ENCODE peak calls at places on chromosomes 1 and 21, in ten cellular contexts. O is GM06990, Q is left ventricle myocardium inferior, G is PC-9, D is lower leg skin, P is cardiac fibroblast, N is Peyer's patch, K is mammary epithelial cell, U is AG04450, I is heart right ventricle. E is an unnamed sample.

GRCh38 chr1:176102700-176103244 is 104.3 kb downstream of the COP1 start:
- DNase-seq in O (no peak), P (peak; percentile 49), K (peak; percentile 50), U (no peak), N (no peak), G (no peak), D (no peak), I (no peak), Q (no peak), E (no peak)

GRCh38 chr1:84257617-84258016 is 43.9 kb upstream of the SAMD13 start:
- DNase-seq in I (no peak), D (no peak), U (no peak), G (no peak), O (no peak), Q (no peak), N (no peak), P (peak; percentile 30), K (no peak), E (no peak)

GRCh38 chr1:114715952-114716303 is 643 bp downstream of the NRAS start:
- DNase-seq in K (no peak), I (no peak), D (no peak), G (no peak), U (no peak), Q (no peak), N (no peak), P (no peak), O (no peak), E (no peak)

GRCh38 chr1:204170494-204171155 is 4.5 kb upstream of the REN start:
- DNase-seq in N (no peak), P (peak; percentile 37), O (no peak), Q (no peak), D (no peak), I (no peak), U (no peak), K (no peak), G (no peak), E (no peak)

GRCh38 chr1:178121883-178122282 is 28.0 kb downstream of the RASAL2 start:
- DNase-seq in U (no peak), Q (no peak), N (no peak), P (peak; percentile 51), G (no peak), O (no peak), D (no peak), I (no peak), K (no peak), E (no peak)

GRCh38 chr1:31855038-31855845 is 39.4 kb upstream of the SPOCD1 start:
- DNase-seq in O (no peak), K (peak; percentile 10), Q (no peak), G (peak; percentile 2), I (no peak), D (no peak), P (peak; percentile 55), N (no peak), U (peak; percentile 27), E (no peak)

GRCh38 chr21:35363458-35363857 is 314.4 kb upstream of the RUNX1 start:
- DNase-seq in O (no peak), P (no peak), U (no peak), N (no peak), D (no peak), I (no peak), K (no peak), Q (no peak), G (no peak), E (no peak)

GRCh38 chr1:226371049-226371694 is 36.7 kb downstream of the PARP1 start:
- DNase-seq in U (no peak), K (no peak), Q (no peak), G (no peak), I (no peak), D (no peak), O (no peak), N (no peak), P (no peak), E (no peak)

GRCh38 chr1:240947438-240948224 is 335.7 kb upstream of the GREM2 start:
- DNase-seq in G (no peak), O (no peak), I (no peak), D (no peak), K (no peak), U (no peak), P (peak; percentile 3), N (no peak), Q (no peak), E (no peak)

GRCh38 chr21:42532466-42533181 is 19.0 kb downstream of the SLC37A1 start:
- DNase-seq in N (peak; percentile 71), I (peak; percentile 61), K (no peak), U (no peak), P (peak; percentile 39), O (no peak), Q (peak; percentile 41), G (no peak), D (peak; percentile 59), E (no peak)

GRCh38 chr21:16870116-16870515 is 642.7 kb upstream of the CXADR start:
- DNase-seq in D (no peak), P (peak; percentile 47), I (no peak), N (no peak), U (peak; percentile 1), Q (no peak), O (no peak), G (no peak), K (no peak), E (no peak)

GRCh38 chr1:29687601-29688244 is 451.4 kb downstream of the PTPRU start:
- DNase-seq in G (no peak), D (no peak), I (no peak), K (no peak), Q (no peak), N (no peak), U (no peak), P (no peak), O (no peak), E (no peak)

GRCh38 chr1:152461544-152461943 is 47.5 kb upstream of the CRNN start:
- DNase-seq in K (peak; percentile 58), G (peak; percentile 28), Q (peak; percentile 18), O (no peak), I (no peak), P (peak; percentile 81), U (no peak), D (peak; percentile 67), N (no peak), E (peak; percentile 5)

GRCh38 chr1:93435443-93435842 is 12.5 kb upstream of the FNBP1L start:
- DNase-seq in Q (no peak), I (no peak), O (no peak), N (no peak), D (no peak), K (no peak), P (no peak), G (no peak), U (no peak), E (no peak)

GRCh38 chr1:93434088-93434487 is 13.8 kb upstream of the FNBP1L start:
- DNase-seq in U (no peak), I (no peak), Q (no peak), K (no peak), D (no peak), N (no peak), P (no peak), G (no peak), O (no peak), E (no peak)

GRCh38 chr1:93434987-93435386 is 12.9 kb upstream of the FNBP1L start:
- DNase-seq in I (no peak), G (no peak), P (no peak), K (no peak), Q (no peak), O (no peak), D (no peak), N (no peak), U (no peak), E (no peak)

GRCh38 chr1:93436496-93436895 is 11.4 kb upstream of the FNBP1L start:
- DNase-seq in I (no peak), O (no peak), Q (no peak), G (no peak), D (no peak), P (no peak), U (no peak), K (no peak), N (no peak), E (no peak)

DNA sequence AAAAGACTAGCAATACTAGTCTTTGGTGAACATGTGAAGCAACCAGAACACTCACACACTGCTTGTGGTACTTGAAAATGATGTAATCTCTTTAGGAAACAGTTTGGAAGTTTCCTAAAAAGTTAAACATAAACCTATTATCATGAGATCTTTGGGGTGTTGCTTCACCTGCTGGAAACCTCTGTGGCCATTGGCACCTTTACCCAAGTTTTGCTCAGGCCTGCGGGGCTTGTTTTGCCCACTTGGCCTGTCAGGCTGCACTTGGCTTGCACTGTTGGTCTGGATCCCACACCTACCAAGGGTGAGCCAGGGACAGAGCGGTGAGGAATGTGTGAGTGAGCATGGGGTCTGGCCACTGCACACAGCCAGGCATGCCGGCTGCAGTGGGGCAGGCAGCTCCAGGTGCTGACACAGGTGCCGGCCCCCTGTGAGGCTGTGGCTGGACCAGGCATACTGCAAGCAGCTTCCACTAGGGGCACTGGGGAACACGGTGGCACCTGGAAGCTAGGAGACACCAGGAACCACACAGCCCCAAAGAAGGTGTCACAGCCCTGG is 14.4 kb upstream of the FNBP1L start:
- DNase-seq in D (no peak), I (no peak), N (no peak), U (no peak), G (peak; percentile 16), O (no peak), P (no peak), K (peak; percentile 10), Q (no peak), E (no peak)
- TF ChIP-seq CTCF in D (no peak), I (peak; percentile 25), N (peak; percentile 32), U (peak; percentile 20), G (peak; percentile 64), O (peak; percentile 31), P (peak; percentile 35), K (peak; percentile 62), Q (peak; percentile 59), E (no peak)

DNA sequence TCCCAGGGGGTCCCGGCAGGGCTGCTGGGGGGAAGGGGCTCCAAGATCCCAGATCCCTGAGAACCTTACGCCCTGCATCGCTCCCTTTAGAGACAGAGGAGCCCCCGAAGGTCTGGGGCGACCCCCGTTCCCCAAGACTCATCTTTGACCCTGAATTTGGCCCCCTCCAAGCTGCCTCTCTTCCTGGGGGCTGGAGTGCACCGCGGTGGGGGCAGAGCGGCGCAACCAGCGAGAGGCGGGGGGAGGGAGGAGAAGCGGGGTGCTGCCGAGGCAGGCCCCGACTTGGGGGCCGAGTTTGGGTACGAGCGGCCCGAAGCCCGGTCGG is 5.4 kb upstream of the PLEKHG5 start:
- DNase-seq in U (no peak), N (no peak), Q (peak; percentile 16), I (no peak), D (no peak), O (no peak), K (no peak), P (no peak), G (no peak), E (no peak)
- H3K4me3 ChIP-seq in U (peak overlapping the region; percentile 77), N (peak overlapping the region; percentile 62), Q (peak overlapping the region; percentile 79), I (peak overlapping the region; percentile 70), D (peak overlapping the region; percentile 26), O (no peak overlapping the region), K (peak overlapping the region; percentile 67), P (peak overlapping the region; percentile 68), G (peak overlapping the region; percentile 44), E (peak overlapping the region; percentile 65)

GRCh38 chr1:155255243-155256100 is at the start of gene ENTREP3:
- DNase-seq in O (peak; percentile 84), U (no peak), N (peak; percentile 91), P (peak; percentile 77), I (peak; percentile 91), Q (peak; percentile 89), G (peak; percentile 76), K (peak; percentile 68), D (peak; percentile 86), E (peak; percentile 29)
- TF ChIP-seq CTCF in O (no peak), U (no peak), N (no peak), P (no peak), I (no peak), Q (peak; percentile 23), G (no peak), K (no peak), D (no peak), E (no peak)

GRCh38 chr1:20152599-20152930 is 13.4 kb downstream of the PLA2G2F start:
- DNase-seq in O (no peak), U (no peak), P (no peak), G (no peak), N (no peak), Q (no peak), D (no peak), I (no peak), K (no peak), E (no peak)
- H3K4me3 ChIP-seq in O (no peak overlapping the region), U (no peak overlapping the region), P (no peak overlapping the region), G (no peak overlapping the region), N (peak overlapping the region; percentile 43), Q (peak overlapping the region; percentile 61), D (no peak overlapping the region), I (peak overlapping the region; percentile 53), K (no peak overlapping the region), E (no peak overlapping the region)